ENCODE peak calls at places on chromosomes 3 and 15, in four cellular contexts. P, L, M and R are unnamed samples.

GRCh38 chr15:92810418-92811138 is 89.5 kb upstream of the CHD2 start:
- DNase-seq in P (peak), L (peak), M (no peak), R (peak)

GRCh38 chr3:15797600-15798303 is at the start of gene ANKRD28:
- DNase-seq in P (no peak), L (peak), M (peak), R (peak)

GRCh38 chr15:55858661-55859060 is 115.7 kb upstream of the PRTG start:
- DNase-seq in P (no peak), L (no peak), M (no peak), R (peak)

GRCh38 chr15:70328137-70329115 is 230.7 kb upstream of the TLE3 start:
- DNase-seq in P (no peak), L (peak), M (peak), R (peak)

GRCh38 chr3:195247086-195247862 is 23.7 kb downstream of the XXYLT1 start:
- DNase-seq in P (no peak), L (no peak), M (no peak), R (no peak)

GRCh38 chr3:50436063-50436674 is 67.3 kb downstream of the CACNA2D2 start:
- DNase-seq in P (no peak), L (peak), M (peak), R (peak)

GRCh38 chr3:134364061-134364935 is 9.9 kb downstream of the AMOTL2 start:
- DNase-seq in P (peak), L (peak), M (peak), R (peak)

GRCh38 chr3:77161098-77161497 is 121.2 kb downstream of the ROBO2 start:
- DNase-seq in P (no peak), L (no peak), M (no peak), R (no peak)

GRCh38 chr3:64321747-64322146 is 96.5 kb upstream of the PRICKLE2 start:
- DNase-seq in P (no peak), L (peak), M (no peak), R (peak)

GRCh38 chr3:101170047-101170771 is 150.2 kb downstream of the IMPG2 start:
- DNase-seq in P (no peak), L (no peak), M (no peak), R (no peak)

GRCh38 chr3:52851348-52851747 is 16.5 kb upstream of the MUSTN1 start:
- DNase-seq in P (no peak), L (peak), M (peak), R (peak)

GRCh38 chr3:101829066-101829830 is 20.1 kb upstream of the NFKBIZ start:
- DNase-seq in P (peak), L (peak), M (no peak), R (peak)

GRCh38 chr3:124263168-124263567 is 271.2 kb upstream of the ROPN1 start:
- DNase-seq in P (no peak), L (peak), M (no peak), R (peak)

GRCh38 chr3:170740726-170741591 is 129.0 kb downstream of the RPL22L1 start:
- DNase-seq in P (peak), L (peak), M (no peak), R (peak)

GRCh38 chr15:91849749-91850161 is 3.8 kb upstream of the SLCO3A1 start:
- DNase-seq in P (no peak), L (peak), M (peak), R (peak)

GRCh38 chr15:22979069-22979698 is 984 bp downstream of the CYFIP1 start:
- DNase-seq in P (no peak), L (peak), M (no peak), R (peak)

GRCh38 chr3:170717410-170718402 is 131.8 kb upstream of the SLC7A14 start:
- DNase-seq in P (no peak), L (peak), M (no peak), R (peak)

GRCh38 chr3:160801386-160802118 is 45.5 kb downstream of the PPM1L start:
- DNase-seq in P (no peak), L (peak), M (no peak), R (peak)

GRCh38 chr3:48518069-48518468 is 14.1 kb upstream of the SHISA5 start:
- DNase-seq in P (no peak), L (no peak), M (no peak), R (no peak)

GRCh38 chr3:172103724-172104123 is 64.3 kb downstream of the FNDC3B start:
- DNase-seq in P (no peak), L (peak), M (no peak), R (no peak)

GRCh38 chr3:83035704-83036010 is 1274.2 kb upstream of the GBE1 start:
- DNase-seq in P (no peak), L (no peak), M (no peak), R (no peak)

GRCh38 chr15:85543741-85544155 is 163.3 kb downstream of the AKAP13 start:
- DNase-seq in P (peak), L (no peak), M (no peak), R (no peak)

GRCh38 chr15:74383695-74384565 is 16.5 kb upstream of the CYP11A1 start:
- DNase-seq in P (peak), L (no peak), M (peak), R (no peak)

GRCh38 chr3:48697952-48698351 is 12.2 kb upstream of the NCKIPSD start:
- DNase-seq in P (no peak), L (no peak), M (no peak), R (no peak)

GRCh38 chr3:155411500-155412223 is 118.2 kb upstream of the STRIT1 start:
- DNase-seq in P (no peak), L (no peak), M (peak), R (no peak)

GRCh38 chr3:169847896-169848295 is 21.8 kb downstream of the LRRC31 start:
- DNase-seq in P (no peak), L (no peak), M (peak), R (no peak)

GRCh38 chr3:127785711-127786265 is 36.5 kb downstream of the MGLL start:
- DNase-seq in P (no peak), L (no peak), M (no peak), R (no peak)

GRCh38 chr15:69648215-69648614 is 195.6 kb downstream of the RPLP1 start:
- DNase-seq in P (no peak), L (no peak), M (no peak), R (peak)

GRCh38 chr3:13195374-13195773 is 122.1 kb upstream of the IQSEC1 start:
- DNase-seq in P (no peak), L (no peak), M (no peak), R (no peak)

GRCh38 chr15:31974855-31975421 is 55.4 kb upstream of the CHRNA7 start:
- DNase-seq in P (no peak), L (peak), M (peak), R (no peak)

DNA sequence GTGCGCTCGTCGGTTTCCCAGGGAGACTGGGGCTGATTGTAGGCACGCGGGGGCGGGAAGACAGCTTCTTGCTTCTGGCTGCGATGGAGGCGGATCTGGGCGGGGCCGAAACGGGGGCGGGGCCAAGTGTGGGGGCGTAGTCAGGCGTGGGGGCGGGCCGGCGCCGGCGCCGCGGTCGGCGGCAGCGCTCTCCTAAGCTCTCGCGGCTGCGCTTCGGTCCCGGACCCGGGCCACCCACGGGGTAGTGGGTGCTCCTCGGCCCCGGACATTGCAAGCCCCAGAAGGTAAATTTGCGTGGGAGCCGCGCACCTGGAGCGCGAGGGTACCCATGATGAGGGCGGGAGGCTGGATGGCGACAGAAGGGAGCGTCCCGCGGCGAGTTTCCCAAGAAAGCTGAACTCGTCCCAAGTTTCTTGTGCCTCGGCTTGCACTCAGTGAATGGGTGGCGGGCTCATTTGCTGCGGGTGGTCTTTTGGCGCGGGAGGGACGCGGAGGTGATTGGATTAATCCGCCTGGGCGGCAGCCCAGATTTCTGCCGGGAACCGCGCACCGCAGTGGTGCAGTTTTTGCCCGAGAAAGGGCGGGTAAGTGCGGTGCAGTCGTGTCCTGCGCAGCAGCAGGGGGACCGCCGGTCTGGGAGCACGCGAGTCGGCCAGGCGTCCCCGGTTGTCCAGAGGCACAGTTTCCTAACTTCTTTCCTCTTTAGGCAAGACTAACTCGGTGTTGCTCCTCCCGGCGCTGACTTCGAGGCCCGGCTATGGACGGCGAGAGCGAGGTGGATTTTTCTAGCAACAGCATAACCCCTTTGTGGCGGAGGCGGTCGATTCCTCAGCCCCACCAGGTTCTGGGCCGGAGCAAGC is at the start of gene ARHGEF26:
- DNase-seq in P (peak), L (peak), M (no peak), R (peak)
- TF ChIP-seq CTCF in P (no peak), L (no peak), M (no peak), R (no peak)

GRCh38 chr15:25068696-25069095 is 113.9 kb downstream of the SNRPN start:
- DNase-seq in P (no peak), L (no peak), M (no peak), R (no peak)
- H3K4me3 ChIP-seq in P (no peak), L (no peak), M (no peak), R (no peak)

GRCh38 chr3:9250236-9250635 is 790 bp upstream of the SRGAP3 start:
- DNase-seq in P (no peak), L (no peak), M (no peak), R (no peak)
- TF ChIP-seq CTCF in P (no peak), L (peak), M (peak), R (no peak)

DNA sequence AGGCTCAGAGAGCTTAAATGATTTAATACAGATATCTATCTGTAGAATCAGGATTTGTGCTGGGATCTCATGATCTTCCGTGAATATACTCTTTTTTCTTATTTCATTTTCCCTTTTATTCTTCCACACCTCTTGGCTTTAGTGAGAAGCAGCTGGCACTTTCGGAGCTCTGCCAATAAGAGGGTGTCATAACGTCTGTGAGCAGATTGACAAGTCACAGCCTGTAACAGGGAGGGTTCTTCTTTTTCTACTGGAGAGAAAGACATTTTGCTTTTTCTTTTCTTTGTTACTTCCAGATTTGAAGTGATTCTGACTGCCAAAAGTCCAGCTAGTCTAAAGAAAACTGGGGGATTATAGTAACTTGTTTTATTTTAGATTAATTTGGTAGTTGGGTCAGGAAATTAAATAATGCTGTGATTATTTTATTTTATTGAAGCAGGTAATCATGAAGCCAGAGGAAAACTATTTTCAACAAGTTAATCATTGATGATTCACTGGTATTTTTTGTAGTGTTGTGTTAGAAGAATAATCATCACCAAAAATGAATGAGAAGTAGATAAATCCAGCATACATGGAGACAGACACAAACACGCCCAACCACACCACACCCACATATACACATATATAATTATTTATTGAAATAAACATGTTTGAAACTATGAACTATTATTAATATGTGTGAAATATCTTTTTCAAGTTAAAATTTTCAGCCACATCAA is 69.8 kb downstream of the TNFAIP8L3 start:
- DNase-seq in P (no peak), L (no peak), M (no peak), R (no peak)
- H3K4me3 ChIP-seq in P (no peak), L (no peak), M (no peak), R (no peak)

GRCh38 chr3:146382386-146382785 is 87.0 kb downstream of the PLSCR2 start:
- DNase-seq in P (no peak), L (peak), M (no peak), R (peak)
- TF ChIP-seq CTCF in P (no peak), L (peak), M (no peak), R (peak)

DNA sequence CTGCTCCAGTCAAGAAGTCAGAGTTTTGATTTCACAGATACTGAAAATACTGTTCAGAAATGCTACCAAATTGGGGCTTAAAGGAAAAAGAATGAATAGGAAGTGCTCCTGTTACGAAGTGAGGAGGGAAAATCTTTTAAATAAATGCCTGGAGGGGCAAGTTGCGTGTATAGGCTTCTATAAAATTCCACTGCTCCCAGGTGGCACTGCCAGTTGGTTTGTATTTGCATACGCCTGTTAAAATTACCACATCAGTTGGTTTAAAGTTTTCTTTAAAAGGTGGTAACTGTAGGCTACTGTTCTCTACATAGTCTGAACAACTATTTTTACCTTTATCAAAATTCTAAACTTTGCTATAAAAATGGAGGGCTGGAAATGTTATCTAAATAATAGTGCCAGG is 123.5 kb downstream of the DLG1 start:
- DNase-seq in P (no peak), L (no peak), M (no peak), R (no peak)
- H3K4me3 ChIP-seq in P (no peak), L (no peak), M (no peak), R (no peak)